ENCODE peak calls at places on chromosomes 5 and 9, in seven cellular contexts. Y is hepatocyte, J is neural progenitor cell, X is SK-N-SH, K is OCI-LY7, P is GM23248, T is PC-3. I is an unnamed sample.
A peak's percentile ranks its signal among the peaks of the same experiment; 100 is the strongest.

GRCh38 chr5:127907907-127908306 is 175.7 kb upstream of the SLC12A2 start:
- DNase-seq in T (no peak), P (no peak), K (peak; percentile 5), X (no peak), Y (no peak), J (no peak), I (peak; percentile 23)

GRCh38 chr9:114501786-114502682 is 3.2 kb downstream of the WHRN start:
- DNase-seq in T (peak; percentile 64), P (peak; percentile 52), K (no peak), J (peak; percentile 83), Y (peak; percentile 66), X (no peak), I (peak; percentile 77)

GRCh38 chr5:95935553-95936100 is 26.0 kb downstream of the ELL2 start:
- DNase-seq in K (no peak), J (no peak), X (no peak), P (no peak), Y (no peak), T (no peak), I (no peak)

GRCh38 chr5:127143722-127144121 is 70.4 kb upstream of the C5orf63 start:
- DNase-seq in J (no peak), P (no peak), Y (no peak), T (no peak), X (no peak), K (no peak), I (peak; percentile 28)

GRCh38 chr5:57889558-57889957 is 406.9 kb upstream of the ACTBL2 start:
- DNase-seq in X (no peak), J (peak; percentile 15), P (peak; percentile 76), K (no peak), T (peak; percentile 75), Y (peak; percentile 54), I (peak; percentile 28)

GRCh38 chr5:59600153-59600552 is 293.4 kb downstream of the PDE4D start:
- DNase-seq in Y (no peak), X (no peak), P (no peak), J (no peak), T (no peak), K (no peak), I (no peak)

GRCh38 chr9:93088656-93089015 is 7.4 kb upstream of the CARD19 start:
- DNase-seq in Y (no peak), X (peak; percentile 2), P (no peak), K (no peak), T (no peak), J (no peak), I (no peak)

GRCh38 chr5:139470821-139471300 is at the start of gene SMIM33:
- DNase-seq in J (no peak), X (no peak), K (peak; percentile 35), Y (no peak), T (no peak), P (no peak), I (no peak)

GRCh38 chr5:72498284-72498683 is 8.9 kb downstream of the ZNF366 start:
- DNase-seq in Y (no peak), J (no peak), T (peak; percentile 38), X (no peak), P (peak; percentile 78), K (no peak), I (no peak)

GRCh38 chr5:40605295-40605958 is 74.3 kb upstream of the PTGER4 start:
- DNase-seq in T (peak; percentile 16), J (no peak), K (peak; percentile 42), P (no peak), X (no peak), Y (no peak), I (no peak)

GRCh38 chr5:160601045-160601444 is 179.4 kb downstream of the PTTG1 start:
- DNase-seq in K (no peak), J (no peak), T (no peak), X (no peak), Y (no peak), P (no peak), I (no peak)

GRCh38 chr9:93930070-93930469 is 25.1 kb downstream of the BARX1 start:
- DNase-seq in K (no peak), Y (no peak), J (peak; percentile 62), X (no peak), P (no peak), T (no peak), I (peak; percentile 18)

DNA sequence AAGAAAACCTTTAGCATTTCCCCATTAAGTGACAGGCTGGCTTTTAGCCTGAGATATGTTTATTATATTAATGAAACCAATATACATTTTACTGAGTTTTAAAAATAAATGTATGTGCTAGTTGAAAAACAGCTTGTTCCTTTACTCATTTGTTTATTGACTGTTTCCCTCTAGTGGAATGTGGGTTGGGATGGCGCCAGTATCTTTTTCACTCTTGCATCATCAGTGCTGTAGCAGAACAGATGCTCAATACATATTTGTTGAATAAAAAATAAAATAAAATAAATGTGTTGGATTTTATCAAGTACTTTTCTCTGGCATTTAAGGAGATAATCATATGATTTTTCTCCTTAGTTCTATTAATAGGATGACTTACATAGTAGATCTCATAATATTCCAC is 43.0 kb downstream of the FSTL4 start:
- DNase-seq in Y (no peak), P (peak; percentile 7), K (no peak), X (no peak), J (no peak), T (peak; percentile 29), I (no peak)
- TF ChIP-seq EZH2phosphoT487 in Y (no peak), P (no peak), K (no peak), X (no peak), J (no peak), T (no peak), I (no peak)

DNA sequence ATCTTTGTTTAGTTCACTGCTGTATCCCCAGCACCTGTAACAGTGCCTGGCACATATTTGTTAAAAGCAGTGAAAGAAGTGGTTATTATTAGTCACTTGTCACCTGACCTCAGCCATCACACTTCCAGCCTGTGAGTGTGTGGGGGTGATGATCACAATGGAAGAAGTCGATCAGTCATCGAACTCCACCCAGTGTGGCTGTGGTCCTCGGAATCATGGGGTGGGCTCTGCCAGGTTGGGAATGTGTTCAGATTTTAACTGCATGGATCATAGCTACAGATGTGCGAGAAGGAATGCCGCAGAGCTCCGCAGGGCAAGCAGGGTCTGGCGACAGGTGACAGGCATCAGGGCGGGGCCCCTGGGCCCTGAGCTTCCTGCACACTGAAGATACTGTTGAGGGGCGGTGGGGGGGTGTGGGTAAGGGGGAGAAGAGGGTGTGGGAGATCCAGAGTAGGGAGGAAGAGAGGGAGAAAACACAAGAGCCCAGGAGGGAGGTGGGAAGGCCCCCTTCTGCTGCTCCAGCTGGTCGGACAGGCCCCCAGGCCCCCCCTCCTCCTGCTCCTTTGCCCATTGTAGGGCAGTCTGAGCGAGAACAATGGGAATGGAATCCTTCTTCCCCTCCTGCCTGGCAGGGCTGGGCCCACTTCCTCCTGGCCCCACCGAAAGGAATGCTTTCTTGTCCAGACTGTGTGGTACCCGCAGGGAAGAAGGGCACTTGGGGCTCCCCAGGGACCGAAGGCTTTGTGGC is 89.6 kb downstream of the SPRY4 start:
- DNase-seq in J (peak; percentile 93), T (peak; percentile 12), X (no peak), P (peak; percentile 37), Y (no peak), K (no peak), I (peak; percentile 90)
- TF ChIP-seq EZH2phosphoT487 in J (no peak), T (no peak), X (no peak), P (no peak), Y (no peak), K (no peak), I (no peak)

GRCh38 chr5:41695920-41696582 is 174.2 kb downstream of the OXCT1 start:
- DNase-seq in P (peak; percentile 12), X (no peak), Y (peak; percentile 8), J (no peak), T (peak; percentile 38), K (peak; percentile 26), I (peak; percentile 48)
- TF ChIP-seq EZH2phosphoT487 in P (no peak), X (no peak), Y (no peak), J (no peak), T (no peak), K (no peak), I (no peak)

GRCh38 chr9:127991017-127991756 is 10.4 kb upstream of the EEIG1 start:
- DNase-seq in Y (peak; percentile 80), J (no peak), X (no peak), K (no peak), T (peak; percentile 43), P (no peak), I (no peak)
- TF ChIP-seq EZH2phosphoT487 in Y (no peak), J (no peak), X (no peak), K (no peak), T (no peak), P (no peak), I (no peak)